ENCODE peak calls at places on chromosomes 11 and 22, in four cellular contexts. K, F, Q and J are unnamed samples.

GRCh38 chr22:37007666-37008065 is 11.6 kb downstream of the TST start:
- DNase-seq in K (no peak), F (no peak), Q (no peak), J (no peak)

GRCh38 chr11:117807482-117808272 is 10.7 kb upstream of the DSCAML1 start:
- DNase-seq in Q (peak), K (no peak), F (peak), J (peak)

GRCh38 chr11:12224537-12224893 is 114.1 kb downstream of the MICAL2 start:
- DNase-seq in K (peak), Q (no peak), F (peak), J (no peak)

GRCh38 chr11:27201454-27202302 is 161.1 kb downstream of the BBOX1 start:
- DNase-seq in K (no peak), F (peak), Q (peak), J (peak)

GRCh38 chr22:20424937-20425587 is 12.6 kb downstream of the SCARF2 start:
- DNase-seq in F (no peak), Q (peak), K (no peak), J (no peak)

GRCh38 chr11:71564430-71564829 is 933 bp upstream of the KRTAP5-10 start:
- DNase-seq in F (no peak), Q (no peak), K (no peak), J (no peak)

GRCh38 chr11:12411806-12412727 is 34.7 kb downstream of the PARVA start:
- DNase-seq in K (no peak), F (peak), Q (peak), J (peak)

GRCh38 chr11:69115586-69116560 is 39.9 kb upstream of the SMIM38 start:
- DNase-seq in Q (peak), K (no peak), F (no peak), J (no peak)

GRCh38 chr22:25437414-25438160 is 126.9 kb upstream of the GRK3 start:
- DNase-seq in K (no peak), F (no peak), Q (no peak), J (no peak)

GRCh38 chr11:102177974-102178631 is 67.9 kb downstream of the YAP1 start:
- DNase-seq in K (no peak), F (peak), Q (no peak), J (peak)

GRCh38 chr11:69088676-69089146 is 40.0 kb downstream of the TPCN2 start:
- DNase-seq in Q (peak), F (peak), K (peak), J (peak)

GRCh38 chr11:134533511-134533910 is 121.5 kb upstream of the B3GAT1 start:
- DNase-seq in Q (no peak), F (no peak), K (no peak), J (no peak)

GRCh38 chr11:13928566-13929251 is 33.8 kb upstream of the SPON1 start:
- DNase-seq in K (no peak), F (peak), Q (peak), J (no peak)

GRCh38 chr22:36294801-36295200 is 41.9 kb downstream of the APOL1 start:
- DNase-seq in Q (no peak), K (no peak), F (no peak), J (no peak)

GRCh38 chr22:22021160-22021750 is 38.7 kb upstream of the TOP3B start:
- DNase-seq in F (peak), Q (peak), K (no peak), J (no peak)

GRCh38 chr11:61834278-61835004 is 6.3 kb downstream of the FADS2 start:
- DNase-seq in F (peak), Q (peak), K (peak), J (no peak)

GRCh38 chr11:107819361-107820014 is 39.1 kb downstream of the SLC35F2 start:
- DNase-seq in Q (no peak), K (no peak), F (peak), J (no peak)

GRCh38 chr11:13984616-13985474 is 22.3 kb downstream of the SPON1 start:
- DNase-seq in K (no peak), Q (no peak), F (peak), J (no peak)

GRCh38 chr11:94154095-94154856 is 25.6 kb downstream of the PANX1 start:
- DNase-seq in Q (no peak), K (no peak), F (peak), J (no peak)

GRCh38 chr22:19997561-19998231 is 18.9 kb downstream of the ARVCF start:
- DNase-seq in Q (no peak), F (no peak), K (no peak), J (no peak)

GRCh38 chr11:69637601-69637955 is 3.4 kb upstream of the CCND1 start:
- DNase-seq in K (no peak), F (no peak), Q (no peak), J (no peak)

GRCh38 chr11:84543367-84544159 is 1083.6 kb downstream of the DLG2 start:
- DNase-seq in Q (no peak), F (no peak), K (no peak), J (no peak)

GRCh38 chr11:94297967-94298576 is 6.3 kb upstream of the IZUMO1R start:
- DNase-seq in Q (no peak), K (no peak), F (no peak), J (no peak)

GRCh38 chr22:25563757-25564319 is 637 bp upstream of the GRK3 start:
- DNase-seq in K (no peak), F (peak), Q (no peak), J (no peak)

GRCh38 chr11:104547996-104548661 is 350.1 kb downstream of the CASP12 start:
- DNase-seq in F (peak), Q (no peak), K (no peak), J (no peak)

GRCh38 chr11:57460017-57460755 is at the start of gene RTN4RL2:
- DNase-seq in K (no peak), F (peak), Q (peak), J (peak)

GRCh38 chr11:35146074-35146521 is 7.1 kb downstream of the CD44 start:
- DNase-seq in Q (no peak), K (peak), F (no peak), J (no peak)

GRCh38 chr11:129279326-129280026 is 87.4 kb upstream of the ARHGAP32 start:
- DNase-seq in K (no peak), Q (no peak), F (peak), J (peak)

GRCh38 chr11:78742430-78742829 is 167.8 kb upstream of the NARS2 start:
- DNase-seq in F (peak), K (no peak), Q (no peak), J (no peak)

GRCh38 chr11:8327761-8328192 is 64.1 kb upstream of the LMO1 start:
- DNase-seq in F (no peak), Q (no peak), K (peak), J (no peak)

GRCh38 chr11:104968365-104968855 is at the start of gene CASP4:
- DNase-seq in Q (no peak), F (peak), K (peak), J (peak)

GRCh38 chr11:91136631-91137030 is 913.8 kb upstream of the CHORDC1 start:
- DNase-seq in F (peak), K (no peak), Q (no peak), J (no peak)

GRCh38 chr11:3121416-3121815 is 43.7 kb downstream of the OSBPL5 start:
- DNase-seq in F (no peak), Q (no peak), K (no peak), J (no peak)

GRCh38 chr22:21937821-21938070 is 14.9 kb downstream of the PPM1F start:
- DNase-seq in K (no peak), Q (no peak), F (peak), J (no peak)

GRCh38 chr11:118956094-118956846 is at the start of gene UPK2:
- DNase-seq in Q (peak), F (peak), K (peak), J (peak)

GRCh38 chr11:47551086-47551485 is 1.8 kb downstream of the CELF1 start:
- DNase-seq in K (no peak), F (peak), Q (peak), J (peak)

GRCh38 chr11:19853901-19854300 is 141.3 kb downstream of the NAV2 start:
- DNase-seq in F (peak), K (no peak), Q (no peak), J (no peak)

GRCh38 chr22:41197046-41197807 is 7.9 kb upstream of the L3MBTL2 start:
- DNase-seq in K (no peak), Q (peak), F (peak), J (peak)
- TF ChIP-seq POLR2A in K (no peak), Q (no peak), F (no peak), J (no peak)

DNA sequence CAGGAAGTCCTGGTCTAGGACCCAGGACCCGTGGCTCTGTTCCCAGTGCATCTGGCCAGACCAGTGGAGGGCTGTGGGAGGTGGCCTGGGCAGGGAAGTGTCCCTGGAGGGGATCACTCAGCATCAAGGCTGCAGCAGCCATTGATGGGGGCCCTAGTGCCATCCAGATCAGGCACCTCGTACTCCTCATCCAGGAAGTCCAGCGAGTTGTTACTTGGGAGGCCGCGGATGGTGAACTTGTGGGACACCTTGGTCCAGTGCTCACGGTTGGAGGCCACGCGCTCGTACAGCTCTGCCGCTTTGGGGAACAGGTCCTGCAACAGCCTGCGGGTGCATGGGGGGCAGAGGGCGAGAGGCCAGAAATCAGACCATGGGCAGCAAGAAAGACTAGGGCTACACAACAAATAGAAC is 96.9 kb downstream of the PDE2A start:
- DNase-seq in F (no peak), K (no peak), Q (no peak), J (no peak)
- TF ChIP-seq ELK1 in F (no peak), K (no peak), Q (no peak), J (no peak)

GRCh38 chr11:64284962-64285884 is at the start of gene GPR137:
- DNase-seq in Q (peak), K (no peak), F (peak), J (peak)
- TF ChIP-seq POLR2A in Q (peak), K (peak), F (no peak), J (peak)

GRCh38 chr11:43962383-43962969 is 20.0 kb downstream of the C11orf96 start:
- DNase-seq in Q (no peak), K (no peak), F (no peak), J (no peak)
- TF ChIP-seq ELK1 in Q (no peak), K (no peak), F (no peak), J (no peak)

GRCh38 chr22:30287626-30288413 is 1.5 kb downstream of the CASTOR1 start:
- DNase-seq in Q (peak), F (peak), K (no peak), J (peak)
- TF ChIP-seq POLR2A in Q (no peak), F (peak), K (no peak), J (peak)